ENCODE peak calls at places on chromosomes 1 and 21, in five cellular contexts. M, L, I, T and X are unnamed samples.

GRCh38 chr21:36388835-36389234 is 3.6 kb downstream of the CHAF1B start:
- DNase-seq in M (peak; percentile 35), L (no peak), I (peak; percentile 31), T (no peak), X (no peak)

GRCh38 chr21:43957128-43957571 is 55.0 kb upstream of the TRAPPC10 start:
- DNase-seq in M (no peak), L (no peak), I (no peak), T (no peak), X (no peak)

GRCh38 chr1:219808790-219809189 is 119.6 kb downstream of the SLC30A10 start:
- DNase-seq in M (no peak), L (no peak), I (no peak), T (no peak), X (no peak)

GRCh38 chr1:220974431-220974830 is 95.2 kb downstream of the HLX start:
- DNase-seq in M (no peak), L (no peak), I (no peak), T (no peak), X (no peak)

GRCh38 chr1:113981962-113982931 is 3.0 kb downstream of the OLFML3 start:
- DNase-seq in M (peak; percentile 95), L (no peak), I (peak; percentile 34), T (no peak), X (peak; percentile 71)

GRCh38 chr21:36127250-36127904 is 7.5 kb upstream of the CBR3 start:
- DNase-seq in M (no peak), L (no peak), I (no peak), T (no peak), X (no peak)

GRCh38 chr21:32364387-32364786 is 28.4 kb downstream of the URB1 start:
- DNase-seq in M (no peak), L (no peak), I (no peak), T (no peak), X (no peak)

GRCh38 chr1:116501870-116502244 is 69.0 kb downstream of the CD58 start:
- DNase-seq in M (no peak), L (no peak), I (no peak), T (no peak), X (no peak)

GRCh38 chr1:1402081-1402900 is 3.2 kb upstream of the CCNL2 start:
- DNase-seq in M (peak; percentile 82), L (no peak), I (peak; percentile 54), T (no peak), X (peak; percentile 29)

GRCh38 chr1:72037745-72038343 is 244.5 kb downstream of the NEGR1 start:
- DNase-seq in M (peak; percentile 64), L (no peak), I (peak; percentile 34), T (no peak), X (peak; percentile 19)

GRCh38 chr1:153277852-153278251 is 18.4 kb downstream of the LORICRIN start:
- DNase-seq in M (no peak), L (peak; percentile 19), I (no peak), T (no peak), X (no peak)

GRCh38 chr1:97200627-97201026 is 479.0 kb downstream of the PTBP2 start:
- DNase-seq in M (no peak), L (no peak), I (no peak), T (no peak), X (no peak)

GRCh38 chr1:201385299-201385891 is 7.9 kb upstream of the TNNT2 start:
- DNase-seq in M (peak; percentile 58), L (no peak), I (peak; percentile 83), T (no peak), X (no peak)

GRCh38 chr1:183126000-183126366 is 60.1 kb upstream of the LAMC2 start:
- DNase-seq in M (no peak), L (no peak), I (no peak), T (no peak), X (no peak)

GRCh38 chr1:204145033-204145504 is 6.8 kb downstream of the ETNK2 start:
- DNase-seq in M (no peak), L (no peak), I (no peak), T (no peak), X (no peak)

GRCh38 chr1:111475706-111476105 is 1.9 kb downstream of the C1orf162 start:
- DNase-seq in M (no peak), L (no peak), I (no peak), T (no peak), X (no peak)

GRCh38 chr21:28801906-28802305 is 190.8 kb downstream of the LTN1 start:
- DNase-seq in M (peak; percentile 52), L (no peak), I (no peak), T (no peak), X (no peak)

GRCh38 chr1:53637726-53638640 is 101.0 kb downstream of the GLIS1 start:
- DNase-seq in M (no peak), L (no peak), I (no peak), T (no peak), X (no peak)

GRCh38 chr1:175250027-175250426 is 57.5 kb upstream of the KIAA0040 start:
- DNase-seq in M (no peak), L (no peak), I (no peak), T (no peak), X (no peak)

GRCh38 chr1:21278208-21278861 is 11.9 kb downstream of the ECE1 start:
- DNase-seq in M (peak; percentile 66), L (no peak), I (peak; percentile 29), T (no peak), X (no peak)

GRCh38 chr1:160053548-160054365 is 16.2 kb downstream of the KCNJ10 start:
- DNase-seq in M (no peak), L (no peak), I (no peak), T (no peak), X (no peak)

GRCh38 chr1:4838231-4838630 is 183.8 kb downstream of the AJAP1 start:
- DNase-seq in M (no peak), L (no peak), I (no peak), T (no peak), X (no peak)

GRCh38 chr1:1347663-1348419 is 1.4 kb downstream of the DVL1 start:
- DNase-seq in M (peak; percentile 70), L (no peak), I (peak; percentile 66), T (no peak), X (no peak)

GRCh38 chr1:151819227-151819835 is 12.3 kb downstream of the RORC start:
- DNase-seq in M (no peak), L (no peak), I (no peak), T (no peak), X (no peak)

GRCh38 chr1:174135200-174135599 is 24.1 kb upstream of the RABGAP1L start:
- DNase-seq in M (peak; percentile 11), L (no peak), I (no peak), T (no peak), X (no peak)

GRCh38 chr1:76115186-76115585 is 40.6 kb downstream of the ST6GALNAC3 start:
- DNase-seq in M (no peak), L (no peak), I (no peak), T (no peak), X (no peak)

GRCh38 chr21:31442339-31442738 is 98.3 kb upstream of the TIAM1 start:
- DNase-seq in M (no peak), L (no peak), I (no peak), T (no peak), X (no peak)

GRCh38 chr1:71089536-71090270 is 8.9 kb upstream of the ZRANB2 start:
- DNase-seq in M (peak; percentile 79), L (no peak), I (no peak), T (no peak), X (peak; percentile 50)

GRCh38 chr1:56461158-56462127 is 117.9 kb downstream of the PLPP3 start:
- DNase-seq in M (no peak), L (no peak), I (no peak), T (no peak), X (no peak)

GRCh38 chr1:77133731-77134358 is 85.4 kb downstream of the PIGK start:
- DNase-seq in M (no peak), L (no peak), I (no peak), T (no peak), X (no peak)

GRCh38 chr1:182410620-182411273 is 10.3 kb upstream of the TEDDM1 start:
- DNase-seq in M (no peak), L (no peak), I (peak; percentile 35), T (no peak), X (no peak)

GRCh38 chr1:232833966-232834535 is 28.8 kb downstream of the MAP10 start:
- DNase-seq in M (no peak), L (no peak), I (no peak), T (no peak), X (no peak)

GRCh38 chr21:36422279-36423098 is 37.3 kb downstream of the CHAF1B start:
- DNase-seq in M (peak; percentile 69), L (no peak), I (peak; percentile 61), T (no peak), X (peak; percentile 33)

GRCh38 chr1:84689514-84690396 is 506 bp downstream of the SSX2IP start:
- DNase-seq in M (peak; percentile 75), L (no peak), I (no peak), T (no peak), X (peak; percentile 12)

GRCh38 chr1:32876341-32877210 is 5.9 kb upstream of the FNDC5 start:
- DNase-seq in M (peak; percentile 54), L (peak; percentile 58), I (peak; percentile 51), T (no peak), X (no peak)

GRCh38 chr1:234858722-234859121 is 248.7 kb upstream of the IRF2BP2 start:
- DNase-seq in M (no peak), L (no peak), I (no peak), T (no peak), X (no peak)

GRCh38 chr1:54413295-54413694 is 7.1 kb upstream of the SSBP3 start:
- DNase-seq in M (peak; percentile 90), L (no peak), I (peak; percentile 59), T (no peak), X (peak; percentile 48)

GRCh38 chr1:95041491-95042165 is 31.1 kb downstream of the ALG14 start:
- DNase-seq in M (peak; percentile 90), L (no peak), I (peak; percentile 62), T (no peak), X (peak; percentile 80)

GRCh38 chr1:84896279-84896678 is 3.3 kb upstream of the LPAR3 start:
- DNase-seq in M (no peak), L (no peak), I (no peak), T (no peak), X (no peak)